ENCODE peak calls at places on chromosomes 6 and 20, in seven cellular contexts. One of them, this sample, is unnamed.

GRCh38 chr20:25532015-25532751 is 53.1 kb downstream of the NINL start:
- DNase-seq in stimulated activated CD8-positive, alpha-beta memory T cell treated with anti-CD3 and anti-CD28 coated beads, Interleukin-2, amount 100 ng/mL, for 1 hour: no peak
- DNase-seq in NCI-H1105 treated with DMSO at 0.1 percent for 48 hours: no peak
- DNase-seq in SK-MEL-5: no peak
- DNase-seq in NCI-H226: no peak
- DNase-seq in GM12891: no peak
- DNase-seq in neuronal stem cell: peak
- DNase-seq in this sample: no peak

GRCh38 chr6:21588812-21589811 is 4.4 kb upstream of the SOX4 start:
- DNase-seq in stimulated activated CD8-positive, alpha-beta memory T cell treated with anti-CD3 and anti-CD28 coated beads, Interleukin-2, amount 100 ng/mL, for 1 hour: peak
- DNase-seq in NCI-H1105 treated with DMSO at 0.1 percent for 48 hours: peak
- DNase-seq in SK-MEL-5: peak
- DNase-seq in NCI-H226: peak
- DNase-seq in GM12891: peak
- DNase-seq in neuronal stem cell: peak
- DNase-seq in this sample: peak

GRCh38 chr6:142374965-142375733 is 73.3 kb downstream of the ADGRG6 start:
- DNase-seq in stimulated activated CD8-positive, alpha-beta memory T cell treated with anti-CD3 and anti-CD28 coated beads, Interleukin-2, amount 100 ng/mL, for 1 hour: no peak
- DNase-seq in NCI-H1105 treated with DMSO at 0.1 percent for 48 hours: no peak
- DNase-seq in SK-MEL-5: peak
- DNase-seq in NCI-H226: peak
- DNase-seq in GM12891: no peak
- DNase-seq in neuronal stem cell: peak
- DNase-seq in this sample: no peak

GRCh38 chr20:53434662-53435061 is 159.0 kb downstream of the ZNF217 start:
- DNase-seq in stimulated activated CD8-positive, alpha-beta memory T cell treated with anti-CD3 and anti-CD28 coated beads, Interleukin-2, amount 100 ng/mL, for 1 hour: no peak
- DNase-seq in NCI-H1105 treated with DMSO at 0.1 percent for 48 hours: peak
- DNase-seq in SK-MEL-5: peak
- DNase-seq in NCI-H226: no peak
- DNase-seq in GM12891: no peak
- DNase-seq in neuronal stem cell: no peak
- DNase-seq in this sample: peak

GRCh38 chr20:49219924-49220831 is 962 bp downstream of the DDX27 start:
- DNase-seq in stimulated activated CD8-positive, alpha-beta memory T cell treated with anti-CD3 and anti-CD28 coated beads, Interleukin-2, amount 100 ng/mL, for 1 hour: no peak
- DNase-seq in NCI-H1105 treated with DMSO at 0.1 percent for 48 hours: no peak
- DNase-seq in SK-MEL-5: no peak
- DNase-seq in NCI-H226: no peak
- DNase-seq in GM12891: no peak
- DNase-seq in neuronal stem cell: no peak
- DNase-seq in this sample: no peak

GRCh38 chr6:132736239-132736638 is 21.5 kb downstream of the VNN2 start:
- DNase-seq in stimulated activated CD8-positive, alpha-beta memory T cell treated with anti-CD3 and anti-CD28 coated beads, Interleukin-2, amount 100 ng/mL, for 1 hour: no peak
- DNase-seq in NCI-H1105 treated with DMSO at 0.1 percent for 48 hours: no peak
- DNase-seq in SK-MEL-5: no peak
- DNase-seq in NCI-H226: no peak
- DNase-seq in GM12891: no peak
- DNase-seq in neuronal stem cell: no peak
- DNase-seq in this sample: no peak

GRCh38 chr20:5393218-5393870 is 76.6 kb upstream of the PROKR2 start:
- DNase-seq in stimulated activated CD8-positive, alpha-beta memory T cell treated with anti-CD3 and anti-CD28 coated beads, Interleukin-2, amount 100 ng/mL, for 1 hour: no peak
- DNase-seq in NCI-H1105 treated with DMSO at 0.1 percent for 48 hours: peak
- DNase-seq in SK-MEL-5: no peak
- DNase-seq in NCI-H226: no peak
- DNase-seq in GM12891: no peak
- DNase-seq in neuronal stem cell: peak
- DNase-seq in this sample: no peak

GRCh38 chr6:144362042-144363018 is 77.2 kb downstream of the UTRN start:
- DNase-seq in stimulated activated CD8-positive, alpha-beta memory T cell treated with anti-CD3 and anti-CD28 coated beads, Interleukin-2, amount 100 ng/mL, for 1 hour: no peak
- DNase-seq in NCI-H1105 treated with DMSO at 0.1 percent for 48 hours: no peak
- DNase-seq in SK-MEL-5: no peak
- DNase-seq in NCI-H226: peak
- DNase-seq in GM12891: no peak
- DNase-seq in neuronal stem cell: no peak
- DNase-seq in this sample: no peak

GRCh38 chr6:118735320-118735719 is 83.9 kb upstream of the CEP85L start:
- DNase-seq in stimulated activated CD8-positive, alpha-beta memory T cell treated with anti-CD3 and anti-CD28 coated beads, Interleukin-2, amount 100 ng/mL, for 1 hour: no peak
- DNase-seq in NCI-H1105 treated with DMSO at 0.1 percent for 48 hours: no peak
- DNase-seq in SK-MEL-5: peak
- DNase-seq in NCI-H226: no peak
- DNase-seq in GM12891: no peak
- DNase-seq in neuronal stem cell: no peak
- DNase-seq in this sample: no peak

GRCh38 chr20:50248104-50248631 is 57.5 kb downstream of the CEBPB start:
- DNase-seq in stimulated activated CD8-positive, alpha-beta memory T cell treated with anti-CD3 and anti-CD28 coated beads, Interleukin-2, amount 100 ng/mL, for 1 hour: no peak
- DNase-seq in NCI-H1105 treated with DMSO at 0.1 percent for 48 hours: no peak
- DNase-seq in SK-MEL-5: no peak
- DNase-seq in NCI-H226: peak
- DNase-seq in GM12891: no peak
- DNase-seq in neuronal stem cell: no peak
- DNase-seq in this sample: no peak

GRCh38 chr6:91438570-91438969 is 851.7 kb upstream of the MAP3K7 start:
- DNase-seq in stimulated activated CD8-positive, alpha-beta memory T cell treated with anti-CD3 and anti-CD28 coated beads, Interleukin-2, amount 100 ng/mL, for 1 hour: no peak
- DNase-seq in NCI-H1105 treated with DMSO at 0.1 percent for 48 hours: no peak
- DNase-seq in SK-MEL-5: no peak
- DNase-seq in NCI-H226: no peak
- DNase-seq in GM12891: no peak
- DNase-seq in neuronal stem cell: no peak
- DNase-seq in this sample: no peak

This sample was measured in prostate gland.